ENCODE peak calls at places on chromosomes 5 and 9, in five cellular contexts. One of them, this sample, is unnamed.

GRCh38 chr5:25160851-25161348 is 516.1 kb upstream of the CDH10 start:
- DNase-seq in colonic mucosa: no peak
- DNase-seq in activated CD8-positive, alpha-beta memory T cell treated with anti-CD3 and anti-CD28 coated beads for 24 hours: no peak
- DNase-seq in SJSA1: no peak
- DNase-seq in iris pigment epithelial cell: no peak
- DNase-seq in this sample: no peak

GRCh38 chr9:129446828-129447550 is 173.9 kb downstream of the C9orf50 start:
- DNase-seq in colonic mucosa: no peak
- DNase-seq in activated CD8-positive, alpha-beta memory T cell treated with anti-CD3 and anti-CD28 coated beads for 24 hours: no peak
- DNase-seq in SJSA1: no peak
- DNase-seq in iris pigment epithelial cell: no peak
- DNase-seq in this sample: no peak

GRCh38 chr5:8418049-8418426 is 549.1 kb downstream of the MTRR start:
- DNase-seq in colonic mucosa: no peak
- DNase-seq in activated CD8-positive, alpha-beta memory T cell treated with anti-CD3 and anti-CD28 coated beads for 24 hours: no peak
- DNase-seq in SJSA1: no peak
- DNase-seq in iris pigment epithelial cell: no peak
- DNase-seq in this sample: no peak

GRCh38 chr5:107425541-107426031 is 245.2 kb downstream of the EFNA5 start:
- DNase-seq in colonic mucosa: no peak
- DNase-seq in activated CD8-positive, alpha-beta memory T cell treated with anti-CD3 and anti-CD28 coated beads for 24 hours: no peak
- DNase-seq in SJSA1: no peak
- DNase-seq in iris pigment epithelial cell: peak
- DNase-seq in this sample: no peak

GRCh38 chr9:33817327-33818166 is 587 bp downstream of the UBE2R2 start:
- DNase-seq in colonic mucosa: peak
- DNase-seq in activated CD8-positive, alpha-beta memory T cell treated with anti-CD3 and anti-CD28 coated beads for 24 hours: peak
- DNase-seq in SJSA1: peak
- DNase-seq in iris pigment epithelial cell: peak
- DNase-seq in this sample: peak

GRCh38 chr9:26142631-26143030 is 464.4 kb upstream of the TUSC1 start:
- DNase-seq in colonic mucosa: no peak
- DNase-seq in activated CD8-positive, alpha-beta memory T cell treated with anti-CD3 and anti-CD28 coated beads for 24 hours: no peak
- DNase-seq in SJSA1: no peak
- DNase-seq in iris pigment epithelial cell: no peak
- DNase-seq in this sample: no peak

GRCh38 chr5:59037453-59038168 is 454.7 kb downstream of the RAB3C start:
- DNase-seq in colonic mucosa: no peak
- DNase-seq in activated CD8-positive, alpha-beta memory T cell treated with anti-CD3 and anti-CD28 coated beads for 24 hours: no peak
- DNase-seq in SJSA1: no peak
- DNase-seq in iris pigment epithelial cell: peak
- DNase-seq in this sample: no peak

GRCh38 chr5:149079883-149080282 is 17.0 kb upstream of the SH3TC2 start:
- DNase-seq in colonic mucosa: no peak
- DNase-seq in activated CD8-positive, alpha-beta memory T cell treated with anti-CD3 and anti-CD28 coated beads for 24 hours: no peak
- DNase-seq in SJSA1: no peak
- DNase-seq in iris pigment epithelial cell: no peak
- DNase-seq in this sample: no peak

GRCh38 chr5:84384604-84385575 is at the start of gene EDIL3:
- DNase-seq in colonic mucosa: peak
- DNase-seq in activated CD8-positive, alpha-beta memory T cell treated with anti-CD3 and anti-CD28 coated beads for 24 hours: no peak
- DNase-seq in SJSA1: peak
- DNase-seq in iris pigment epithelial cell: peak
- DNase-seq in this sample: peak

GRCh38 chr5:157177935-157178334 is 2.7 kb upstream of the ITK start:
- DNase-seq in colonic mucosa: no peak
- DNase-seq in activated CD8-positive, alpha-beta memory T cell treated with anti-CD3 and anti-CD28 coated beads for 24 hours: peak
- DNase-seq in SJSA1: no peak
- DNase-seq in iris pigment epithelial cell: no peak
- DNase-seq in this sample: no peak

GRCh38 chr5:133292300-133292699 is 240.5 kb downstream of the HSPA4 start:
- DNase-seq in colonic mucosa: no peak
- DNase-seq in activated CD8-positive, alpha-beta memory T cell treated with anti-CD3 and anti-CD28 coated beads for 24 hours: no peak
- DNase-seq in SJSA1: no peak
- DNase-seq in iris pigment epithelial cell: no peak
- DNase-seq in this sample: peak

GRCh38 chr5:88045146-88045545 is 223.5 kb downstream of the TMEM161B start:
- DNase-seq in colonic mucosa: no peak
- DNase-seq in activated CD8-positive, alpha-beta memory T cell treated with anti-CD3 and anti-CD28 coated beads for 24 hours: no peak
- DNase-seq in SJSA1: no peak
- DNase-seq in iris pigment epithelial cell: no peak
- DNase-seq in this sample: no peak

GRCh38 chr5:180704362-180704761 is 35.5 kb downstream of the OR2Y1 start:
- DNase-seq in colonic mucosa: no peak
- DNase-seq in activated CD8-positive, alpha-beta memory T cell treated with anti-CD3 and anti-CD28 coated beads for 24 hours: no peak
- DNase-seq in SJSA1: no peak
- DNase-seq in iris pigment epithelial cell: peak
- DNase-seq in this sample: peak

GRCh38 chr5:127029513-127030258 is 672 bp downstream of the MARCHF3 start:
- DNase-seq in colonic mucosa: peak
- DNase-seq in activated CD8-positive, alpha-beta memory T cell treated with anti-CD3 and anti-CD28 coated beads for 24 hours: peak
- DNase-seq in SJSA1: peak
- DNase-seq in iris pigment epithelial cell: peak
- DNase-seq in this sample: peak

GRCh38 chr9:37566716-37567115 is 9.5 kb downstream of the FBXO10 start:
- DNase-seq in colonic mucosa: no peak
- DNase-seq in activated CD8-positive, alpha-beta memory T cell treated with anti-CD3 and anti-CD28 coated beads for 24 hours: no peak
- DNase-seq in SJSA1: no peak
- DNase-seq in iris pigment epithelial cell: no peak
- DNase-seq in this sample: no peak

GRCh38 chr5:378301-378891 is 56.9 kb downstream of the AHRR start:
- DNase-seq in colonic mucosa: peak
- DNase-seq in activated CD8-positive, alpha-beta memory T cell treated with anti-CD3 and anti-CD28 coated beads for 24 hours: peak
- DNase-seq in SJSA1: peak
- DNase-seq in iris pigment epithelial cell: peak
- DNase-seq in this sample: peak

GRCh38 chr5:91182763-91183162 is 200.4 kb downstream of the ARRDC3 start:
- DNase-seq in colonic mucosa: peak
- DNase-seq in activated CD8-positive, alpha-beta memory T cell treated with anti-CD3 and anti-CD28 coated beads for 24 hours: no peak
- DNase-seq in SJSA1: no peak
- DNase-seq in iris pigment epithelial cell: peak
- DNase-seq in this sample: no peak

GRCh38 chr5:123875444-123876264 is 363.7 kb downstream of the CSNK1G3 start:
- DNase-seq in colonic mucosa: peak
- DNase-seq in activated CD8-positive, alpha-beta memory T cell treated with anti-CD3 and anti-CD28 coated beads for 24 hours: no peak
- DNase-seq in SJSA1: no peak
- DNase-seq in iris pigment epithelial cell: no peak
- DNase-seq in this sample: peak

GRCh38 chr5:159928122-159928960 is 12.1 kb downstream of the ADRA1B start:
- DNase-seq in colonic mucosa: no peak
- DNase-seq in activated CD8-positive, alpha-beta memory T cell treated with anti-CD3 and anti-CD28 coated beads for 24 hours: no peak
- DNase-seq in SJSA1: peak
- DNase-seq in iris pigment epithelial cell: peak
- DNase-seq in this sample: no peak

GRCh38 chr9:117278656-117279055 is 136.2 kb downstream of the ASTN2 start:
- DNase-seq in colonic mucosa: no peak
- DNase-seq in activated CD8-positive, alpha-beta memory T cell treated with anti-CD3 and anti-CD28 coated beads for 24 hours: no peak
- DNase-seq in SJSA1: no peak
- DNase-seq in iris pigment epithelial cell: no peak
- DNase-seq in this sample: peak

GRCh38 chr5:1074226-1074625 is 37.6 kb downstream of the SLC12A7 start:
- DNase-seq in colonic mucosa: no peak
- DNase-seq in activated CD8-positive, alpha-beta memory T cell treated with anti-CD3 and anti-CD28 coated beads for 24 hours: no peak
- DNase-seq in SJSA1: no peak
- DNase-seq in iris pigment epithelial cell: no peak
- DNase-seq in this sample: no peak